ENCODE peak calls at places on chromosomes 6 and 20, in six cellular contexts. One of them, this sample, is unnamed.

GRCh38 chr20:34628026-34628425 is 48.9 kb downstream of the PIGU start:
- DNase-seq in activated CD8-positive, alpha-beta memory T cell treated with anti-CD3 and anti-CD28 coated beads, Interleukin-2, amount 50 U/mL, for 4 hours: no peak
- DNase-seq in naive thymus-derived CD8-positive, alpha-beta T cell: no peak
- DNase-seq in T-cell: no peak
- DNase-seq in lower leg skin: no peak
- DNase-seq in Ammon's horn: no peak
- DNase-seq in this sample: no peak

GRCh38 chr6:25296217-25296905 is 17.2 kb downstream of the CARMIL1 start:
- DNase-seq in T-cell: no peak
- DNase-seq in naive thymus-derived CD8-positive, alpha-beta T cell: no peak
- DNase-seq in activated CD8-positive, alpha-beta memory T cell treated with anti-CD3 and anti-CD28 coated beads, Interleukin-2, amount 50 U/mL, for 4 hours: no peak
- DNase-seq in Ammon's horn: no peak
- DNase-seq in lower leg skin: no peak
- DNase-seq in this sample: no peak

GRCh38 chr20:34705383-34706021 is 1.4 kb downstream of the TP53INP2 start:
- DNase-seq in T-cell: no peak
- DNase-seq in lower leg skin: peak
- DNase-seq in activated CD8-positive, alpha-beta memory T cell treated with anti-CD3 and anti-CD28 coated beads, Interleukin-2, amount 50 U/mL, for 4 hours: peak
- DNase-seq in Ammon's horn: no peak
- DNase-seq in naive thymus-derived CD8-positive, alpha-beta T cell: no peak
- DNase-seq in this sample: no peak

GRCh38 chr6:21538186-21538798 is 55.3 kb upstream of the SOX4 start:
- DNase-seq in naive thymus-derived CD8-positive, alpha-beta T cell: no peak
- DNase-seq in activated CD8-positive, alpha-beta memory T cell treated with anti-CD3 and anti-CD28 coated beads, Interleukin-2, amount 50 U/mL, for 4 hours: no peak
- DNase-seq in Ammon's horn: no peak
- DNase-seq in T-cell: no peak
- DNase-seq in lower leg skin: no peak
- DNase-seq in this sample: no peak

GRCh38 chr20:1809121-1809520 is 86.1 kb upstream of the SIRPA start:
- DNase-seq in T-cell: no peak
- DNase-seq in Ammon's horn: no peak
- DNase-seq in naive thymus-derived CD8-positive, alpha-beta T cell: no peak
- DNase-seq in activated CD8-positive, alpha-beta memory T cell treated with anti-CD3 and anti-CD28 coated beads, Interleukin-2, amount 50 U/mL, for 4 hours: no peak
- DNase-seq in lower leg skin: no peak
- DNase-seq in this sample: no peak

GRCh38 chr6:38185244-38185643 is 365.7 kb downstream of the ZFAND3 start:
- DNase-seq in T-cell: no peak
- DNase-seq in activated CD8-positive, alpha-beta memory T cell treated with anti-CD3 and anti-CD28 coated beads, Interleukin-2, amount 50 U/mL, for 4 hours: no peak
- DNase-seq in naive thymus-derived CD8-positive, alpha-beta T cell: no peak
- DNase-seq in lower leg skin: no peak
- DNase-seq in Ammon's horn: peak
- DNase-seq in this sample: no peak

GRCh38 chr6:15266423-15266996 is 20.6 kb downstream of the JARID2 start:
- DNase-seq in naive thymus-derived CD8-positive, alpha-beta T cell: no peak
- DNase-seq in Ammon's horn: peak
- DNase-seq in lower leg skin: no peak
- DNase-seq in activated CD8-positive, alpha-beta memory T cell treated with anti-CD3 and anti-CD28 coated beads, Interleukin-2, amount 50 U/mL, for 4 hours: no peak
- DNase-seq in T-cell: no peak
- DNase-seq in this sample: no peak

GRCh38 chr6:98641929-98642328 is 192.4 kb upstream of the POU3F2 start:
- DNase-seq in activated CD8-positive, alpha-beta memory T cell treated with anti-CD3 and anti-CD28 coated beads, Interleukin-2, amount 50 U/mL, for 4 hours: no peak
- DNase-seq in Ammon's horn: peak
- DNase-seq in naive thymus-derived CD8-positive, alpha-beta T cell: no peak
- DNase-seq in T-cell: no peak
- DNase-seq in lower leg skin: no peak
- DNase-seq in this sample: no peak

GRCh38 chr6:105021399-105021798 is 64.5 kb downstream of the LIN28B start:
- DNase-seq in Ammon's horn: no peak
- DNase-seq in naive thymus-derived CD8-positive, alpha-beta T cell: no peak
- DNase-seq in T-cell: no peak
- DNase-seq in lower leg skin: no peak
- DNase-seq in activated CD8-positive, alpha-beta memory T cell treated with anti-CD3 and anti-CD28 coated beads, Interleukin-2, amount 50 U/mL, for 4 hours: no peak
- DNase-seq in this sample: no peak

GRCh38 chr20:34179636-34180360 is 61.4 kb upstream of the ASIP start:
- DNase-seq in activated CD8-positive, alpha-beta memory T cell treated with anti-CD3 and anti-CD28 coated beads, Interleukin-2, amount 50 U/mL, for 4 hours: no peak
- DNase-seq in lower leg skin: no peak
- DNase-seq in naive thymus-derived CD8-positive, alpha-beta T cell: no peak
- DNase-seq in T-cell: no peak
- DNase-seq in Ammon's horn: no peak
- DNase-seq in this sample: no peak

GRCh38 chr6:42028234-42029061 is 21.9 kb upstream of the TAF8 start:
- DNase-seq in lower leg skin: no peak
- DNase-seq in naive thymus-derived CD8-positive, alpha-beta T cell: no peak
- DNase-seq in activated CD8-positive, alpha-beta memory T cell treated with anti-CD3 and anti-CD28 coated beads, Interleukin-2, amount 50 U/mL, for 4 hours: no peak
- DNase-seq in T-cell: no peak
- DNase-seq in Ammon's horn: no peak
- DNase-seq in this sample: no peak

GRCh38 chr6:66183982-66184555 is 477.0 kb upstream of the EYS start:
- DNase-seq in lower leg skin: no peak
- DNase-seq in activated CD8-positive, alpha-beta memory T cell treated with anti-CD3 and anti-CD28 coated beads, Interleukin-2, amount 50 U/mL, for 4 hours: no peak
- DNase-seq in naive thymus-derived CD8-positive, alpha-beta T cell: no peak
- DNase-seq in Ammon's horn: no peak
- DNase-seq in T-cell: no peak
- DNase-seq in this sample: no peak

GRCh38 chr6:157891544-157892362 is 68.7 kb downstream of the SNX9 start:
- DNase-seq in activated CD8-positive, alpha-beta memory T cell treated with anti-CD3 and anti-CD28 coated beads, Interleukin-2, amount 50 U/mL, for 4 hours: no peak
- DNase-seq in naive thymus-derived CD8-positive, alpha-beta T cell: no peak
- DNase-seq in T-cell: no peak
- DNase-seq in Ammon's horn: no peak
- DNase-seq in lower leg skin: no peak
- DNase-seq in this sample: no peak

GRCh38 chr20:33689973-33690372 is 3.8 kb upstream of the E2F1 start:
- DNase-seq in activated CD8-positive, alpha-beta memory T cell treated with anti-CD3 and anti-CD28 coated beads, Interleukin-2, amount 50 U/mL, for 4 hours: peak
- DNase-seq in lower leg skin: no peak
- DNase-seq in naive thymus-derived CD8-positive, alpha-beta T cell: peak
- DNase-seq in Ammon's horn: peak
- DNase-seq in T-cell: peak
- DNase-seq in this sample: no peak

GRCh38 chr6:168132531-168133184 is 53.6 kb upstream of the FRMD1 start:
- DNase-seq in Ammon's horn: peak
- DNase-seq in T-cell: no peak
- DNase-seq in activated CD8-positive, alpha-beta memory T cell treated with anti-CD3 and anti-CD28 coated beads, Interleukin-2, amount 50 U/mL, for 4 hours: no peak
- DNase-seq in naive thymus-derived CD8-positive, alpha-beta T cell: no peak
- DNase-seq in lower leg skin: peak
- DNase-seq in this sample: no peak

GRCh38 chr6:107957165-107957908 is 671 bp downstream of the SEC63 start:
- DNase-seq in T-cell: peak
- DNase-seq in naive thymus-derived CD8-positive, alpha-beta T cell: peak
- DNase-seq in activated CD8-positive, alpha-beta memory T cell treated with anti-CD3 and anti-CD28 coated beads, Interleukin-2, amount 50 U/mL, for 4 hours: peak
- DNase-seq in Ammon's horn: peak
- DNase-seq in lower leg skin: peak
- DNase-seq in this sample: peak

GRCh38 chr6:583639-584038 is 73.3 kb downstream of the HUS1B start:
- DNase-seq in Ammon's horn: no peak
- DNase-seq in lower leg skin: no peak
- DNase-seq in naive thymus-derived CD8-positive, alpha-beta T cell: no peak
- DNase-seq in T-cell: no peak
- DNase-seq in activated CD8-positive, alpha-beta memory T cell treated with anti-CD3 and anti-CD28 coated beads, Interleukin-2, amount 50 U/mL, for 4 hours: no peak
- DNase-seq in this sample: no peak

GRCh38 chr20:36305602-36306556 is at the start of gene DLGAP4:
- DNase-seq in T-cell: no peak
- DNase-seq in lower leg skin: no peak
- DNase-seq in naive thymus-derived CD8-positive, alpha-beta T cell: no peak
- DNase-seq in activated CD8-positive, alpha-beta memory T cell treated with anti-CD3 and anti-CD28 coated beads, Interleukin-2, amount 50 U/mL, for 4 hours: no peak
- DNase-seq in Ammon's horn: no peak
- DNase-seq in this sample: no peak